ENCODE peak calls at places on chromosomes 7 and 10, in six cellular contexts. W is K562, V is H1, X is HepG2, L is GM12892, S is GM12878. O is an unnamed sample.
A peak's percentile ranks its signal among the peaks of the same experiment; 100 is the strongest.

GRCh38 chr10:123863721-123864432 is 27.7 kb downstream of the CPXM2 start:
- DNase-seq in W (no peak), V (no peak), X (no peak), L (no peak), S (no peak), O (no peak)

GRCh38 chr7:156827587-156828203 is 65.3 kb downstream of the LMBR1 start:
- DNase-seq in W (no peak), V (no peak), X (no peak), L (no peak), S (no peak), O (no peak)

GRCh38 chr7:1192171-1192676 is 32.2 kb upstream of the ZFAND2A start:
- DNase-seq in W (no peak), V (no peak), X (no peak), L (no peak), S (no peak), O (no peak)

GRCh38 chr10:50510517-50511473 is 113.0 kb downstream of the SGMS1 start:
- DNase-seq in W (no peak), V (no peak), X (no peak), L (no peak), S (no peak), O (no peak)

GRCh38 chr10:16832351-16833080 is 15.3 kb upstream of the RSU1 start:
- DNase-seq in W (no peak), V (no peak), X (no peak), L (no peak), S (no peak), O (no peak)

GRCh38 chr10:89894051-89894450 is 192.7 kb downstream of the KIF20B start:
- DNase-seq in W (no peak), V (no peak), X (no peak), L (no peak), S (no peak), O (no peak)

GRCh38 chr10:78042058-78042751 is 8.5 kb downstream of the RPS24 start:
- DNase-seq in W (no peak), V (no peak), X (no peak), L (no peak), S (no peak), O (no peak)

GRCh38 chr10:62437696-62438095 is 63.5 kb downstream of the ZNF365 start:
- DNase-seq in W (peak; percentile 62), V (no peak), X (peak; percentile 41), L (no peak), S (no peak), O (no peak)

GRCh38 chr7:142257958-142258357 is at the start of gene PRSS58:
- DNase-seq in W (no peak), V (no peak), X (no peak), L (no peak), S (no peak), O (no peak)

GRCh38 chr10:24974978-24975377 is 22.6 kb upstream of the PRTFDC1 start:
- DNase-seq in W (no peak), V (no peak), X (peak; percentile 32), L (no peak), S (no peak), O (no peak)

GRCh38 chr7:46671108-46671769 is 750.2 kb upstream of the IGFBP3 start:
- DNase-seq in W (no peak), V (no peak), X (no peak), L (no peak), S (no peak), O (no peak)

GRCh38 chr10:68598978-68599753 is 39.0 kb downstream of the TET1 start:
- DNase-seq in W (peak; percentile 40), V (no peak), X (peak; percentile 56), L (no peak), S (no peak), O (no peak)

GRCh38 chr10:133178357-133179127 is 18.5 kb downstream of the KNDC1 start:
- DNase-seq in W (no peak), V (no peak), X (no peak), L (no peak), S (no peak), O (no peak)

GRCh38 chr10:5446390-5446926 is 34.1 kb downstream of the NET1 start:
- DNase-seq in W (peak; percentile 98), V (peak; percentile 87), X (peak; percentile 89), L (no peak), S (no peak), O (no peak)

GRCh38 chr7:137073571-137074325 is 205.3 kb downstream of the CHRM2 start:
- DNase-seq in W (no peak), V (no peak), X (no peak), L (no peak), S (no peak), O (no peak)

GRCh38 chr7:129041142-129041928 is 13.6 kb downstream of the TNPO3 start:
- DNase-seq in W (no peak), V (no peak), X (no peak), L (no peak), S (no peak), O (no peak)

GRCh38 chr7:102117743-102118142 is 168.9 kb upstream of the SH2B2 start:
- DNase-seq in W (no peak), V (no peak), X (no peak), L (no peak), S (no peak), O (no peak)

GRCh38 chr10:100907175-100907574 is 5.6 kb upstream of the SLF2 start:
- DNase-seq in W (no peak), V (no peak), X (peak; percentile 86), L (no peak), S (no peak), O (no peak)

GRCh38 chr10:62816179-62817119 is at the start of gene EGR2:
- DNase-seq in W (peak; percentile 80), V (peak; percentile 66), X (peak; percentile 86), L (peak; percentile 84), S (peak; percentile 92), O (peak; percentile 85)

GRCh38 chr7:158302274-158303070 is 285.2 kb downstream of the PTPRN2 start:
- DNase-seq in W (no peak), V (no peak), X (no peak), L (no peak), S (no peak), O (no peak)

GRCh38 chr10:63542835-63543575 is 21.8 kb downstream of the REEP3 start:
- DNase-seq in W (no peak), V (no peak), X (no peak), L (no peak), S (no peak), O (no peak)

GRCh38 chr10:93718937-93719725 is 16.7 kb upstream of the FRA10AC1 start:
- DNase-seq in W (no peak), V (no peak), X (no peak), L (no peak), S (no peak), O (no peak)

GRCh38 chr7:4416436-4417092 is 265.5 kb upstream of the FOXK1 start:
- DNase-seq in W (peak; percentile 18), V (no peak), X (no peak), L (no peak), S (no peak), O (no peak)

GRCh38 chr7:71752171-71752935 is 620.4 kb downstream of the GALNT17 start:
- DNase-seq in W (peak; percentile 76), V (peak; percentile 53), X (peak; percentile 4), L (peak; percentile 31), S (no peak), O (peak; percentile 56)

GRCh38 chr10:88886557-88886956 is 6.5 kb downstream of the STAMBPL1 start:
- DNase-seq in W (no peak), V (no peak), X (no peak), L (no peak), S (no peak), O (no peak)

GRCh38 chr7:33757050-33757449 is 148.3 kb upstream of the BMPER start:
- DNase-seq in W (no peak), V (no peak), X (no peak), L (no peak), S (no peak), O (no peak)

GRCh38 chr7:101838837-101839483 is 21.5 kb downstream of the CUX1 start:
- DNase-seq in W (no peak), V (no peak), X (no peak), L (no peak), S (no peak), O (no peak)

GRCh38 chr10:75115137-75115536 is 3.7 kb downstream of the SAMD8 start:
- DNase-seq in W (no peak), V (no peak), X (no peak), L (no peak), S (no peak), O (no peak)

GRCh38 chr7:152025077-152025936 is at the start of gene GALNT11:
- DNase-seq in W (peak; percentile 99), V (peak; percentile 43), X (peak; percentile 44), L (peak; percentile 82), S (no peak), O (peak; percentile 81)
- TF ChIP-seq POLR2A in W (peak; percentile 92), V (peak; percentile 43), X (peak; percentile 42), L (peak; percentile 76), S (peak; percentile 79), O (peak; percentile 38)

GRCh38 chr7:106041140-106041717 is 70.9 kb downstream of the SYPL1 start:
- DNase-seq in W (peak; percentile 95), V (no peak), X (peak; percentile 50), L (no peak), S (no peak), O (no peak)
- TF ChIP-seq TAF1 in W (no peak), V (no peak), X (no peak), L (no peak), S (no peak), O (no peak)

GRCh38 chr7:12110425-12110824 is 100.7 kb upstream of the TMEM106B start:
- DNase-seq in W (no peak), V (no peak), X (no peak), L (no peak), S (no peak), O (no peak)

GRCh38 chr7:12107841-12108249 is 103.2 kb upstream of the TMEM106B start:
- DNase-seq in W (no peak), V (no peak), X (peak; percentile 37), L (no peak), S (no peak), O (no peak)

GRCh38 chr7:12111461-12112405 is 99.4 kb upstream of the TMEM106B start:
- DNase-seq in W (no peak), V (peak; percentile 39), X (no peak), L (no peak), S (no peak), O (no peak)
- TF ChIP-seq POLR2A in W (no peak), V (no peak), X (no peak), L (no peak), S (no peak), O (no peak)

GRCh38 chr7:5691536-5692090 is 89.8 kb downstream of the RNF216 start:
- DNase-seq in W (no peak), V (no peak), X (no peak), L (no peak), S (no peak), O (no peak)
- TF ChIP-seq TAF1 in W (no peak), V (no peak), X (no peak), L (no peak), S (no peak), O (no peak)

GRCh38 chr7:133364959-133365680 is 112.2 kb downstream of the EXOC4 start:
- DNase-seq in W (no peak), V (no peak), X (no peak), L (no peak), S (no peak), O (no peak)
- TF ChIP-seq POLR2A in W (no peak), V (no peak), X (no peak), L (no peak), S (no peak), O (no peak)